ENCODE peak calls at places on chromosomes 5 and 9, in ten cellular contexts. L is tibial nerve, U is H1, P is brain microvascular endothelial cell, B is tibial artery, A is adrenal gland, J is pancreas, D is fibroblast of lung, M is kidney epithelial cell, X is lower lobe of right lung. V is an unnamed sample.

GRCh38 chr9:130433168-130433946 is 11.4 kb upstream of the ASS1 start:
- DNase-seq in D (peak; percentile 35), M (no peak), U (peak; percentile 85), A (peak; percentile 58), B (no peak), P (peak; percentile 17), L (no peak), J (no peak), X (no peak), V (no peak)

GRCh38 chr9:5988265-5988664 is 27.2 kb downstream of the RANBP6 start:
- DNase-seq in D (no peak), A (no peak), J (no peak), P (no peak), X (no peak), U (no peak), L (no peak), B (no peak), M (no peak), V (no peak)

GRCh38 chr5:138180183-138180782 is 1.4 kb downstream of the KIF20A start:
- DNase-seq in M (peak; percentile 31), A (no peak), L (no peak), P (peak; percentile 54), B (no peak), D (peak; percentile 65), X (no peak), U (no peak), J (no peak), V (no peak)

GRCh38 chr9:880725-881124 is 39.2 kb downstream of the DMRT1 start:
- DNase-seq in A (no peak), M (no peak), D (no peak), B (no peak), J (no peak), X (no peak), L (no peak), P (no peak), U (no peak), V (no peak)

GRCh38 chr5:91643796-91644195 is 260.7 kb upstream of the ARRDC3 start:
- DNase-seq in L (no peak), P (peak; percentile 27), X (no peak), D (peak; percentile 84), A (no peak), J (no peak), U (no peak), B (no peak), M (no peak), V (no peak)

GRCh38 chr5:152542741-152543140 is 137.7 kb upstream of the NMUR2 start:
- DNase-seq in A (no peak), L (no peak), P (peak; percentile 7), B (no peak), M (peak; percentile 1), J (no peak), X (no peak), U (peak; percentile 49), D (peak; percentile 6), V (no peak)

GRCh38 chr9:133496901-133497411 is 18.1 kb upstream of the SLC2A6 start:
- DNase-seq in P (no peak), B (no peak), J (no peak), U (no peak), X (peak; percentile 27), L (no peak), D (no peak), M (no peak), A (no peak), V (no peak)

GRCh38 chr5:139694556-139695182 is 46.5 kb downstream of the CXXC5 start:
- DNase-seq in J (no peak), U (no peak), M (no peak), A (no peak), L (no peak), P (no peak), X (no peak), D (peak; percentile 32), B (no peak), V (no peak)

GRCh38 chr9:73714294-73714693 is 562.6 kb downstream of the ANXA1 start:
- DNase-seq in L (no peak), B (no peak), P (no peak), D (no peak), X (no peak), M (peak; percentile 14), J (no peak), U (no peak), A (no peak), V (no peak)

GRCh38 chr9:68802525-68803015 is 97.5 kb downstream of the PIP5K1B start:
- DNase-seq in L (no peak), P (no peak), X (no peak), D (no peak), B (no peak), U (no peak), A (no peak), M (no peak), J (no peak), V (no peak)

GRCh38 chr9:16143947-16144890 is 591.4 kb downstream of the CCDC171 start:
- DNase-seq in A (no peak), D (peak; percentile 35), X (no peak), B (no peak), M (no peak), L (no peak), J (no peak), P (peak; percentile 49), U (no peak), V (peak; percentile 64)

GRCh38 chr9:91197232-91198181 is 164.2 kb downstream of the AUH start:
- DNase-seq in P (peak; percentile 81), J (peak; percentile 65), L (peak; percentile 95), U (no peak), D (peak; percentile 100), B (peak; percentile 89), A (peak; percentile 97), M (peak; percentile 88), X (peak; percentile 73), V (peak; percentile 91)

GRCh38 chr9:134993996-134994720 is 76.4 kb upstream of the FCN1 start:
- DNase-seq in D (no peak), X (no peak), J (no peak), M (no peak), P (no peak), U (no peak), A (no peak), B (no peak), L (no peak), V (no peak)

GRCh38 chr5:11384441-11385250 is 519.6 kb downstream of the CTNND2 start:
- DNase-seq in J (peak; percentile 50), P (no peak), L (no peak), U (peak; percentile 62), D (no peak), B (no peak), M (no peak), A (no peak), X (peak; percentile 46), V (peak; percentile 60)

GRCh38 chr9:106405871-106406435 is 457.0 kb upstream of the ZNF462 start:
- DNase-seq in D (no peak), J (no peak), X (no peak), M (no peak), B (no peak), L (no peak), P (no peak), A (no peak), U (no peak), V (no peak)

DNA sequence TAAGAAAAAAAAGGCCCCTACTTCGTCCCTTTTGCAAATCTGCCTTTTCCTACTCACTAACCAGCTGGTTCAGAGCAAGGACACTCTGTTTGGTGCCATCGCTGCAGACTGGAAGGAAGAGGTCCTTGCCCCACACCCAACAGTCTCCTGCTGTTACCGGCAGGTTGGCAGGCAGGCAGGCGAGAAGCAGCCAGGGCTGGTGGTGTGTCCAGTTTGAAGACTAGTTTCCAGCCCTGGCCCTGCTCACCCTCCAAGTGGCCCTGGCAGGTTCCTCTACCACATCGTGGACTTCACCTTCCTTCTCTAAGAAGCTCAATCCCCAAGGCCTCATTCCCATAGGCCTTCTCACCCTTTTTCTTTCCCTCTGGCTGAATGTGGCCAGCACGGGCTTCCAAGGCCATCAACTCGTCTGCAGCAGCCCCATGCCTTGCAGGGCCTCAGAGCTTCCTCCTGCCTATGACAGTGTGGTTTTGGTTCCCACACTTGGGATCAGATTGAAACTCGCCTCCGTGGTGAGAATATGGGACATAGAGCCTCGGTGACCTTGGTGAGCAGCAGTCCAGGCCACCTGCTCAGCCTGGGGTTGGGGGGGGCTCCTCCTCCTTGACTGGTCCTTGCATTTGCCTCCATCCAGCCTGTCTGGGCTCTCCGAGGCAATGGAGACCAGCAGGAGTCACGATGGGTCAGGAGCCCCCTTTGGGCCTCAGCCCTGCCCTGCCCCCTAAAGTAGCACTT is 22.9 kb downstream of the TGFBI start:
- DNase-seq in D (no peak), U (no peak), M (no peak), P (no peak), L (no peak), J (no peak), X (no peak), B (peak; percentile 10), A (no peak), V (no peak)
- H3K36me3 ChIP-seq in D (peaks cover 22% of the 10 kb centered on the region), U (no peaks in the 10 kb centered on the region), M (peaks cover 6% of the 10 kb centered on the region), P (peaks cover 80% of the 10 kb centered on the region), L (no peaks in the 10 kb centered on the region), J (no peaks in the 10 kb centered on the region), X (peaks cover 36% of the 10 kb centered on the region), B (peaks cover 36% of the 10 kb centered on the region), A (peaks cover 33% of the 10 kb centered on the region), V (no peaks in the 10 kb centered on the region)

GRCh38 chr5:154520861-154521453 is 42.9 kb upstream of the HAND1 start:
- DNase-seq in B (no peak), X (peak; percentile 54), L (no peak), P (no peak), J (peak; percentile 40), M (no peak), U (peak; percentile 93), A (peak; percentile 55), D (peak; percentile 9), V (no peak)
- TF ChIP-seq CTCF in B (no peak), X (peak; percentile 63), L (peak; percentile 25), P (peak; percentile 87), J (peak; percentile 47), M (peak; percentile 87), U (peak; percentile 83), A (peak; percentile 60), D (peak; percentile 76), V (no peak)

DNA sequence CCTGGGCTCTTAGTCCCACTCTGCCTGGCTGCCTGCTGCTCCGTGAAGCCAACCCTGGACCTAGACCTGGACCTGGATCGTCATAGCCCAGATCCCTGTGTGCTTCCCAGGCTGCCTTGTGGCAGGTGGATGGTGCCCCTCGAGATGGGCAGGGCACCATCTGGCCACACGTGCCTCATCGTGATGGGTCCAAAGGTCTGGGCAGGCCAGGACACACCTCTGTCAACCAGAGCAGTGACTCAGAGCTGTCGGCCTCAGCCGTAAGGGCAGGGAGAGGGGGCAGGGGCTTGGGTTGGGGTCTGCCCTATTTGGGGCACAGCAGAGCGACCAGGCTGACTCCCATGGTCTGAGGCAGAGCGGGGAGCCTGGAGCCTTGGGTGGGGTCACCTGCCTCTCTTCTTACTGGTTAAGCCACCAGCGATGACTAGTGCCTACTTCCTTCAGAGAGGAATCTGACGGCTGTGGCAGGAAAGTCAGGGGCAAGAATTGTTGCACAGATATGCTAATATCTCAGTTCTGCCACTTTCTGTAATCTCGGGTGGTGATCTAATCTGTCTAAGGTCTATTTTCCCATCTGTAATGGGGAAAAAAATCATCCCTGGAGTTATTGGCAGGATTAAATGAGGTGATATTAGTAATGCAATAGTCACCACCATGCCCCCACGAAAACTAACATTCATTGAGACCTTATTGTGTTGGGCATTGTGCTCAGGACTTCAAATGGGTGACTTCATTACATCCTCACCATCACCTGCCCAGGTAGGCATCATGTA is 3.2 kb upstream of the CDHR2 start:
- DNase-seq in L (no peak), B (no peak), P (no peak), U (no peak), J (no peak), X (no peak), M (no peak), D (no peak), A (no peak), V (no peak)
- H3K4me3 ChIP-seq in L (no peak overlapping the region), B (no peak overlapping the region), P (no peak overlapping the region), U (no peak overlapping the region), J (no peak overlapping the region), X (no peak overlapping the region), M (no peak overlapping the region), D (no peak overlapping the region), A (no peak overlapping the region), V (no peak overlapping the region)

GRCh38 chr5:176944276-176944675 is 45.1 kb upstream of the HK3 start:
- DNase-seq in B (no peak), M (no peak), U (no peak), P (no peak), A (no peak), J (no peak), X (no peak), D (no peak), L (no peak), V (peak; percentile 19)
- H3K36me3 ChIP-seq in B (peaks cover 52% of the 10 kb centered on the region), M (no peaks in the 10 kb centered on the region), U (no peaks in the 10 kb centered on the region), P (peaks cover 43% of the 10 kb centered on the region), A (peaks cover 47% of the 10 kb centered on the region), J (peaks cover 39% of the 10 kb centered on the region), X (peaks cover 96% of the 10 kb centered on the region), D (peaks cover 4% of the 10 kb centered on the region), L (no peaks in the 10 kb centered on the region), V (no peaks in the 10 kb centered on the region)

V was measured in prostate gland.